ENCODE peak calls at places on chromosomes 7 and 10, in six cellular contexts. Q is spleen, T is thyroid gland, M is cardiac muscle cell, X is prostate gland, L is brain microvascular endothelial cell. W is an unnamed sample.

GRCh38 chr10:104510644-104511043 is 130.4 kb upstream of the SORCS3 start:
- DNase-seq in Q (no peak), X (no peak), M (no peak), T (no peak), L (no peak), W (no peak)

GRCh38 chr7:135406908-135407307 is 103.0 kb downstream of the CNOT4 start:
- DNase-seq in T (no peak), L (no peak), X (no peak), Q (no peak), M (no peak), W (no peak)

GRCh38 chr7:23419160-23419559 is 51.1 kb downstream of the IGF2BP3 start:
- DNase-seq in T (no peak), M (no peak), L (no peak), Q (no peak), X (no peak), W (no peak)

GRCh38 chr10:28925154-28925663 is 247.9 kb downstream of the BAMBI start:
- DNase-seq in X (no peak), T (no peak), M (no peak), Q (no peak), L (no peak), W (no peak)

GRCh38 chr10:61136151-61136550 is 192.2 kb upstream of the RHOBTB1 start:
- DNase-seq in T (no peak), M (no peak), X (no peak), Q (no peak), L (peak), W (no peak)

GRCh38 chr10:288605-289200 is 153.4 kb downstream of the ZMYND11 start:
- DNase-seq in Q (peak), T (no peak), L (no peak), X (no peak), M (no peak), W (no peak)

GRCh38 chr7:84248267-84248666 is 53.7 kb upstream of the SEMA3A start:
- DNase-seq in T (no peak), X (no peak), Q (no peak), L (no peak), M (no peak), W (no peak)

GRCh38 chr10:69333205-69333604 is 54.9 kb downstream of the HK1 start:
- DNase-seq in L (peak), X (peak), T (peak), M (peak), Q (no peak), W (no peak)

GRCh38 chr10:19142967-19143366 is 94.4 kb downstream of the MALRD1 start:
- DNase-seq in L (no peak), T (no peak), M (no peak), X (no peak), Q (no peak), W (no peak)

GRCh38 chr10:13784067-13784466 is 197.3 kb downstream of the PRPF18 start:
- DNase-seq in M (no peak), X (no peak), Q (no peak), L (peak), T (peak), W (no peak)

GRCh38 chr10:68543004-68543918 is 15.9 kb upstream of the SLC25A16 start:
- DNase-seq in M (no peak), L (peak), Q (no peak), T (no peak), X (no peak), W (no peak)

GRCh38 chr7:87570178-87570577 is 30.5 kb downstream of the ABCB1 start:
- DNase-seq in M (no peak), L (peak), T (no peak), X (no peak), Q (no peak), W (no peak)

GRCh38 chr10:99551158-99551557 is 18.4 kb downstream of the NKX2-3 start:
- DNase-seq in X (no peak), L (peak), Q (no peak), M (peak), T (no peak), W (no peak)

GRCh38 chr10:110364531-110364937 is 59.8 kb upstream of the SMNDC1 start:
- DNase-seq in T (no peak), L (no peak), Q (no peak), M (no peak), X (no peak), W (no peak)

GRCh38 chr7:74176555-74176954 is 2.4 kb downstream of the EIF4H start:
- DNase-seq in M (no peak), Q (no peak), X (no peak), L (no peak), T (no peak), W (no peak)

GRCh38 chr7:88344956-88345832 is 38.5 kb upstream of the STEAP4 start:
- DNase-seq in M (peak), T (peak), X (no peak), Q (peak), L (peak), W (no peak)

GRCh38 chr7:23418046-23418445 is 52.2 kb downstream of the IGF2BP3 start:
- DNase-seq in Q (no peak), T (no peak), L (no peak), M (no peak), X (no peak), W (no peak)

GRCh38 chr7:123715198-123715597 is 33.6 kb downstream of the WASL start:
- DNase-seq in T (no peak), M (no peak), Q (no peak), L (no peak), X (no peak), W (no peak)

GRCh38 chr7:2076649-2077064 is 156.1 kb downstream of the MAD1L1 start:
- DNase-seq in X (no peak), T (no peak), Q (no peak), M (no peak), L (no peak), W (no peak)

GRCh38 chr10:7853226-7853891 is 35.1 kb downstream of the TAF3 start:
- DNase-seq in Q (no peak), M (no peak), L (no peak), X (no peak), T (no peak), W (no peak)

GRCh38 chr10:53223846-53224245 is 451.3 kb upstream of the MBL2 start:
- DNase-seq in Q (no peak), X (no peak), L (no peak), T (no peak), M (peak), W (no peak)

GRCh38 chr7:80883188-80884025 is 35.4 kb downstream of the SEMA3C start:
- DNase-seq in X (peak), M (no peak), L (peak), Q (no peak), T (no peak), W (no peak)

GRCh38 chr10:78038105-78038504 is 4.4 kb downstream of the RPS24 start:
- DNase-seq in M (no peak), T (no peak), Q (no peak), X (no peak), L (no peak), W (no peak)

GRCh38 chr7:128141683-128142195 is 99.3 kb upstream of the LEP start:
- DNase-seq in Q (no peak), M (no peak), L (no peak), T (no peak), X (no peak), W (no peak)

GRCh38 chr10:6486280-6486679 is 93.8 kb downstream of the PRKCQ start:
- DNase-seq in X (no peak), M (no peak), T (no peak), Q (no peak), L (no peak), W (no peak)

GRCh38 chr10:23157691-23158369 is 34.3 kb upstream of the PTF1A start:
- DNase-seq in L (peak), Q (no peak), T (peak), M (peak), X (no peak), W (peak)

GRCh38 chr10:23156447-23157150 is 35.5 kb upstream of the PTF1A start:
- DNase-seq in T (no peak), X (no peak), L (no peak), M (no peak), Q (no peak), W (no peak)

GRCh38 chr10:23157239-23157661 is 34.9 kb upstream of the PTF1A start:
- DNase-seq in T (peak), X (no peak), M (no peak), Q (no peak), L (no peak), W (no peak)

GRCh38 chr10:23155166-23155565 is 36.9 kb upstream of the PTF1A start:
- DNase-seq in L (no peak), X (no peak), T (no peak), M (no peak), Q (no peak), W (no peak)

DNA sequence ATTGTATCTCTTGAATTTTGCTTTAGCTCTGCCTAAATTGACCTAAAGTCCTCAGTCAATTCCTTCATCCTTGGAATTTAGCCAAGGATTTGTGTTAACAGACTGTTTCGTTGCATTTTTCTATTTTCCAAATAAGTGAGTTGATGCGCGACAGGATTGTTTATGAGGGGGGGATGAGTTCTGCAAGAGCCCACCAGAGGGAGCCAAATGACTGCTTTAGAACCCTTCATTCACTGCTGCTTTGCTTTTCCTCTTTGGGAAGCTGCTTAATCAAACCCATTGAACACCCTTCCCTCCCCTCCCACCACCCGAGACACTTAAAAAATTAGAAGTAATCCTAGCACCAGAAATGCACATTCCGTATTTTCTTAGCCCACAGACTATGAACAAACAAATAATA is 33.7 kb upstream of the PTF1A start:
- DNase-seq in L (peak), Q (no peak), T (peak), M (peak), X (peak), W (peak)
- H3K4me3 ChIP-seq in L (no peak), Q (no peak), T (no peak), M (no peak), X (no peak), W (no peak)

GRCh38 chr7:46932656-46933424 is 649.1 kb downstream of the TNS3 start:
- DNase-seq in X (peak), M (no peak), T (peak), L (peak), Q (no peak), W (peak)
- TF ChIP-seq CTCF in X (no peak), M (peak), T (no peak), L (peak), Q (no peak), W (peak)

GRCh38 chr10:100658269-100658668 is 87.1 kb upstream of the PAX2 start:
- DNase-seq in L (no peak), X (no peak), T (no peak), Q (no peak), M (no peak), W (no peak)

GRCh38 chr10:100654835-100655759 is 90.3 kb upstream of the PAX2 start:
- DNase-seq in X (no peak), T (no peak), L (no peak), M (peak), Q (peak), W (no peak)

GRCh38 chr10:100653957-100654834 is 91.2 kb upstream of the PAX2 start:
- DNase-seq in Q (peak), T (no peak), L (no peak), X (no peak), M (peak), W (no peak)

GRCh38 chr10:100656479-100656878 is 88.9 kb upstream of the PAX2 start:
- DNase-seq in L (no peak), M (peak), T (no peak), Q (peak), X (peak), W (no peak)

GRCh38 chr10:100655760-100656421 is 89.5 kb upstream of the PAX2 start:
- DNase-seq in X (no peak), Q (peak), M (no peak), T (no peak), L (no peak), W (no peak)
- H3K4me3 ChIP-seq in X (no peak), Q (no peak), M (peak), T (no peak), L (no peak), W (no peak)

GRCh38 chr7:95342029-95342428 is 17.7 kb upstream of the PON1 start:
- DNase-seq in Q (no peak), M (no peak), L (no peak), X (no peak), T (no peak), W (no peak)

GRCh38 chr7:95340491-95340890 is 16.2 kb upstream of the PON1 start:
- DNase-seq in Q (no peak), X (no peak), L (no peak), M (no peak), T (no peak), W (no peak)

GRCh38 chr7:95338832-95339231 is 14.5 kb upstream of the PON1 start:
- DNase-seq in Q (no peak), T (no peak), M (no peak), L (no peak), X (no peak), W (no peak)

DNA sequence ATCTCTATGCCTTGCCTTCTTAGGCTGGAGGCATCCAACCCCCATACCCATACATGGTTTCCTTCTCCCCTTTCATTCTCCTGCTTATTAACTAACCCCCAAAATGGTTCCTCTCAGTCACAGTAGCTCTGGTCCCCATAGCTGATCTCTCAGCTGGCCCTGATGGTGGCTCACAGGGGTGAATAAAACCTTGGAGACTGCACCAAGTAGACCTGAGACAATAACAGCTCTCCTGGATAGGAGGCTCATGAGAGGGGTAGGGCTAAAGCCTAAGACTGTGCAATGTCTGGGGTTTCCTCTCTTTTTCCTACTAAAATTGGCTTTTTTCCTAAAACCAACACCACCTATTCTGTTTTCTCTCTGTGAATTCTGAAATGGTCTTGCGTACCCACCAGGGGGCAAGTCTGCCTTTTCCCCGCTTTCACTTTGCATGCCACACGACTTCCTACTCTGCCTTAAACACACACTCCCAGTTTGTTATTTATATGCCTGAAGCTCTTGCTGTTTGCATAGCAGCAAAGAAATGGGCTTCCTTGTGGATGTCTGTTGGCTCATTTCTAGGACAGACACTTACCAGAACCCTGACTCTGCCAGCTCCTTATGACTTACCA is 18.4 kb upstream of the PON1 start:
- DNase-seq in Q (no peak), X (no peak), M (no peak), T (no peak), L (no peak), W (no peak)
- TF ChIP-seq CTCF in Q (no peak), X (no peak), M (peak), T (no peak), L (peak), W (peak)

GRCh38 chr7:27182285-27182827 is 2.7 kb downstream of the HOXA11 start:
- DNase-seq in X (no peak), M (no peak), T (no peak), L (no peak), Q (peak), W (no peak)

GRCh38 chr7:27184342-27185012 is 555 bp downstream of the HOXA11 start:
- DNase-seq in M (peak), L (no peak), Q (peak), T (no peak), X (peak), W (no peak)

GRCh38 chr7:27182861-27183681 is 2.0 kb downstream of the HOXA11 start:
- DNase-seq in M (no peak), T (no peak), Q (peak), L (no peak), X (no peak), W (no peak)

GRCh38 chr7:27185013-27185707 is at the start of gene HOXA11:
- DNase-seq in T (no peak), M (no peak), X (peak), L (no peak), Q (peak), W (no peak)

GRCh38 chr7:27183682-27184341 is 1.2 kb downstream of the HOXA11 start:
- DNase-seq in Q (peak), M (no peak), L (no peak), T (no peak), X (no peak), W (no peak)
- H3K4me3 ChIP-seq in Q (peak), M (peak), L (no peak), T (no peak), X (peak), W (peak)

GRCh38 chr7:82091126-82091682 is 321.4 kb upstream of the HGF start:
- DNase-seq in M (no peak), X (no peak), Q (no peak), T (no peak), L (no peak), W (no peak)
- TF ChIP-seq CTCF in M (no peak), X (no peak), Q (no peak), T (no peak), L (no peak), W (no peak)

GRCh38 chr7:99928994-99929729 is at the start of gene GJC3:
- DNase-seq in X (peak), L (peak), T (peak), Q (peak), M (peak), W (peak)
- H3K4me3 ChIP-seq in X (no peak), L (peak), T (no peak), Q (peak), M (peak), W (peak)

GRCh38 chr7:8747338-8747737 is 313.9 kb downstream of the NXPH1 start:
- DNase-seq in M (no peak), X (no peak), T (no peak), L (no peak), Q (no peak), W (no peak)

GRCh38 chr7:8742837-8743236 is 309.4 kb downstream of the NXPH1 start:
- DNase-seq in Q (no peak), T (no peak), M (no peak), X (no peak), L (no peak), W (no peak)
- TF ChIP-seq CTCF in Q (no peak), T (no peak), M (no peak), X (no peak), L (no peak), W (no peak)

W was measured in LNCaP clone FGC.